ENCODE peak calls at places on chromosome 4, in four cellular contexts. Q, I, U and C are unnamed samples.
A peak's percentile ranks its signal among the peaks of the same experiment; 100 is the strongest.

GRCh38 chr4:53886090-53886489 is 178.3 kb downstream of the CHIC2 start:
- DNase-seq in Q (no peak), U (no peak), I (no peak), C (no peak)

GRCh38 chr4:123649644-123650356 is 253.2 kb downstream of the SPRY1 start:
- DNase-seq in U (peak; percentile 42), I (peak; percentile 62), Q (peak; percentile 75), C (peak; percentile 89)

GRCh38 chr4:52750819-52751348 is 341 bp downstream of the ERVMER34-1 start:
- DNase-seq in U (peak; percentile 45), I (peak; percentile 19), Q (peak; percentile 7), C (no peak)

GRCh38 chr4:5972571-5972970 is 45.7 kb downstream of the C4orf50 start:
- DNase-seq in U (no peak), Q (no peak), I (no peak), C (no peak)

GRCh38 chr4:164252286-164252685 is 501.6 kb upstream of the SMIM31 start:
- DNase-seq in U (no peak), Q (peak; percentile 32), I (no peak), C (peak; percentile 4)

GRCh38 chr4:41957634-41958033 is 22.4 kb downstream of the TMEM33 start:
- DNase-seq in I (no peak), Q (no peak), U (no peak), C (peak; percentile 41)

GRCh38 chr4:121182296-121182695 is 18.2 kb upstream of the TNIP3 start:
- DNase-seq in I (peak; percentile 56), Q (peak; percentile 59), U (no peak), C (peak; percentile 77)

GRCh38 chr4:87975466-87975865 is at the start of gene SPP1:
- DNase-seq in Q (peak; percentile 68), U (no peak), I (no peak), C (peak; percentile 43)

GRCh38 chr4:76687730-76688441 is 210.1 kb downstream of the SOWAHB start:
- DNase-seq in I (no peak), Q (no peak), U (no peak), C (no peak)

GRCh38 chr4:26104056-26104685 is 190.2 kb downstream of the SMIM20 start:
- DNase-seq in I (no peak), Q (no peak), U (no peak), C (no peak)

GRCh38 chr4:26105815-26106699 is 192.0 kb downstream of the SMIM20 start:
- DNase-seq in Q (peak; percentile 72), U (no peak), I (no peak), C (peak; percentile 65)

GRCh38 chr4:26110493-26110892 is 196.5 kb downstream of the SMIM20 start:
- DNase-seq in Q (no peak), U (no peak), I (no peak), C (no peak)

GRCh38 chr4:26105372-26105771 is 191.4 kb downstream of the SMIM20 start:
- DNase-seq in U (no peak), I (no peak), Q (no peak), C (peak; percentile 25)

GRCh38 chr4:26108024-26108423 is 194.0 kb downstream of the SMIM20 start:
- DNase-seq in U (no peak), Q (no peak), I (no peak), C (no peak)
- TF ChIP-seq CTCF in U (no peak), Q (no peak), I (no peak), C (no peak)

DNA sequence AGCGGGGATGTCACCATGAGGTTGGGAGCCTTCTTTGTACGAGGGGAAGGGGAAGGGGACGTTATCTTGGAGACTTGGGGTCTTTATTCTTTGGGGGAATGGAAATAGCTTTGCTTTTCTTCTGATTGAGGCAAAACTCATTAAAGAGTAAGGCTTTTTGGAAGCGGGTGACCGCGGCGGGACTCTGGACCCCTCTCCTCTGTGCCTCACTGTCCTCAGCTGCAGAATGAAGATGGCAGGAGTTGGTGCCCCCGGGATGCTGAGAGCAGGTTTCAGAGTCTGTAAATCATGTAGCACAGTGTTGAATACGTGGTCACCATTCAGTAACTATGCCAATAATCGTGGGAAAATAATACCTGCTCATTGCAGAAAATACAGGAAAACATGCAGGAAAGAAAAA is 32.1 kb downstream of the HTT-AS start:
- DNase-seq in U (no peak), Q (no peak), I (no peak), C (no peak)
- H3K4me3 ChIP-seq in U (no peak overlapping the region), Q (no peak overlapping the region), I (peak overlapping the region; percentile 44), C (no peak overlapping the region)

GRCh38 chr4:70313736-70314135 is 21.0 kb upstream of the CABS1 start:
- DNase-seq in U (no peak), I (no peak), Q (no peak), C (no peak)

GRCh38 chr4:70315928-70316327 is 18.9 kb upstream of the CABS1 start:
- DNase-seq in Q (no peak), U (no peak), I (no peak), C (no peak)
- TF ChIP-seq CTCF in Q (no peak), U (no peak), I (no peak), C (no peak)

DNA sequence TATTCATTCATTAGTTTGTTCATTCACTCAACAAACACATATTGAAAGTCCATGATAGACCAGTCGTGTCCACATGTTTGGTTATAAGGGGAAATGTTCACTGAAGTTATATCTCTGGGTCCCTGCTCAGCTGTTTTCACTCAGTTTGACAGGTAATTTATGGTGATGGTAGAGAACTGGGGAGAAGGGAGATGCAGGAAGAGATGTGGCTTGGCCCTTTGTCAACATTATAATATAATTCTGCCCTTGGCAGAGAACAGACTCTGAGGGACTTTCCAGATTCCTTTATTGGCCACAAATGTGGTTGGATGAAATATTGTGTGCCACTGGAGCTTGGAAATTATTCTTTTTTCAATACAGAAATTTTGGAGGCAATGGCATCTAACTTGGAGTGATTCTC is 50.0 kb downstream of the OSTC start:
- DNase-seq in U (no peak), I (no peak), Q (peak; percentile 88), C (peak; percentile 49)
- H3K4me3 ChIP-seq in U (no peak overlapping the region), I (no peak overlapping the region), Q (no peak overlapping the region), C (no peak overlapping the region)

GRCh38 chr4:25637581-25638220 is 17.9 kb upstream of the SLC34A2 start:
- DNase-seq in I (no peak), Q (no peak), U (no peak), C (no peak)
- TF ChIP-seq CTCF in I (no peak), Q (no peak), U (no peak), C (no peak)

DNA sequence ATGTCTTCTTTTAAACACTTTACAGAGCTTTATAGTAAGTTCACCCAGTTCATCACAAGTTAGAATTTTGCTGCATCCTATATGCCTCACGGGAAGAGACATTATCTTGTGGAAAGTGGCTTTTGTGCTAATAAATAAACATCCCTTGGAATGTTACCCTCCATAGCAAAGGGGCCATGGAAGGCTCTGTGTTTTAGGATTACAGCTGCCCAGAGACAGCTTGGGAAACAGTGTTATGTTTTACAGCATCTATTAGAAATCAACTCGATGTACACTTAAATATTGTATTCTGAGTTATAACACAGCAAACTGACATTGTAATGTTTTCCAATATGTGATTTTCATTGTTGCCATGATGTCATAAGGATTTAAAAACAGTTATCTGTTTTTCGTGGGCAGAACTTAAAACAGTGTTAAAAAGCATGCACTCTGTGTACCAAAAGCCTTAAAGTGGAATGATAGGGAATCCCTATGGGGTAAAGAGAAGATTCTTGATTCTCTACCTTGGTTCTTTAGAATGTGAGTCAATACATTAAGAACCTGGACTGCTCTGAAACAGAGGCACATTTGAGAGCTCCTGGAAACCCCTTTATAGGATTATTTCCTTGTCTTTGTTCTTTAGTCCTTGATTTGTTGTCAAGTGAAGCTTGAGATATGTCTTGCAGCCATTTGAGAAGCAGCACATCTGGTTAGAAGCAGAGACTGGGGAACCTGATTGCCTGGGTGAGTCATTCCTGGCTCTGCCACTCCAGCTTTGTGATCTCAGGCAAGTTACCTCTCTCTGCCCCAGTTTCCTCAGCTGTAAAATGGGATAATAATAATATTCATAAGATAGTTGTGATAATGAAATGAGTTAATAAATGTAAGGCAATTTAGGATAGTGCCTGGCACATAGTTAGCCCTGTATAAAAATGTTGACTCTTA is 41.6 kb downstream of the ARHGAP10 start:
- DNase-seq in Q (peak; percentile 74), U (no peak), I (no peak), C (peak; percentile 72)
- H3K4me3 ChIP-seq in Q (no peak overlapping the region), U (no peak overlapping the region), I (no peak overlapping the region), C (no peak overlapping the region)

GRCh38 chr4:134045411-134045810 is 156.2 kb downstream of the PABPC4L start:
- DNase-seq in Q (no peak), U (no peak), I (no peak), C (no peak)

GRCh38 chr4:134043266-134043665 is 158.3 kb downstream of the PABPC4L start:
- DNase-seq in U (no peak), I (no peak), Q (no peak), C (no peak)
- TF ChIP-seq CTCF in U (no peak), I (no peak), Q (no peak), C (no peak)